ENCODE peak calls at places on chromosomes 5 and 9, in eight cellular contexts. Q, H, X, G, J, U, E and A are unnamed samples.

GRCh38 chr5:13745508-13745907 is 199.0 kb downstream of the DNAH5 start:
- DNase-seq in J (no peak), G (no peak), H (no peak), Q (no peak), X (no peak), U (peak; percentile 37), E (no peak), A (no peak)

GRCh38 chr5:140340605-140341004 is 5.8 kb downstream of the HBEGF start:
- DNase-seq in G (no peak), Q (no peak), H (no peak), X (no peak), J (no peak), E (no peak), U (no peak), A (no peak)

GRCh38 chr9:136520053-136520540 is 25.8 kb downstream of the NOTCH1 start:
- DNase-seq in X (no peak), E (no peak), J (peak; percentile 74), G (no peak), H (no peak), U (no peak), Q (no peak), A (no peak)

GRCh38 chr5:178895615-178896571 is at the start of gene ZFP2:
- DNase-seq in E (peak; percentile 62), U (no peak), G (peak; percentile 82), H (peak; percentile 40), J (peak; percentile 63), Q (peak; percentile 90), X (peak; percentile 74), A (peak; percentile 43)

GRCh38 chr5:81767097-81767496 is 16.2 kb upstream of the SSBP2 start:
- DNase-seq in J (no peak), U (no peak), H (no peak), E (no peak), X (no peak), Q (no peak), G (no peak), A (no peak)

GRCh38 chr9:136258786-136259516 is 13.3 kb upstream of the QSOX2 start:
- DNase-seq in E (no peak), U (no peak), H (no peak), J (no peak), Q (no peak), X (no peak), G (no peak), A (no peak)

GRCh38 chr5:116573279-116573616 is 1.4 kb downstream of the SEMA6A start:
- DNase-seq in E (peak; percentile 26), H (no peak), Q (peak; percentile 78), U (no peak), X (peak; percentile 62), J (peak; percentile 22), G (peak; percentile 54), A (peak; percentile 21)

GRCh38 chr9:444528-444927 is 229.9 kb downstream of the DOCK8 start:
- DNase-seq in Q (no peak), H (no peak), E (no peak), G (no peak), U (no peak), J (no peak), X (no peak), A (no peak)

GRCh38 chr5:50352390-50352789 is 88.7 kb downstream of the EMB start:
- DNase-seq in G (no peak), Q (no peak), U (no peak), E (no peak), J (no peak), H (no peak), X (no peak), A (no peak)

GRCh38 chr5:15789661-15790060 is 289.7 kb downstream of the FBXL7 start:
- DNase-seq in E (no peak), Q (no peak), X (no peak), H (peak; percentile 22), G (no peak), J (no peak), U (peak; percentile 25), A (no peak)

GRCh38 chr9:115328228-115328627 is 210.3 kb upstream of the TNC start:
- DNase-seq in H (peak; percentile 47), J (peak; percentile 41), G (no peak), E (no peak), Q (no peak), U (peak; percentile 58), X (peak; percentile 8), A (no peak)

GRCh38 chr9:111366978-111367377 is 37.0 kb upstream of the OR2K2 start:
- DNase-seq in U (no peak), Q (no peak), X (no peak), G (no peak), J (no peak), H (no peak), E (no peak), A (no peak)

GRCh38 chr9:111356567-111357244 is 26.7 kb upstream of the OR2K2 start:
- DNase-seq in H (peak; percentile 15), J (no peak), E (no peak), Q (no peak), X (peak; percentile 2), G (no peak), U (peak; percentile 72), A (no peak)

GRCh38 chr9:111360881-111361280 is 30.9 kb upstream of the OR2K2 start:
- DNase-seq in E (no peak), Q (no peak), U (no peak), H (no peak), G (no peak), J (no peak), X (no peak), A (no peak)

GRCh38 chr9:111362526-111362925 is 32.5 kb upstream of the OR2K2 start:
- DNase-seq in J (no peak), X (no peak), E (no peak), Q (no peak), U (peak; percentile 58), G (no peak), H (no peak), A (no peak)
- TF ChIP-seq CTCF in J (no peak), X (no peak), E (no peak), Q (no peak), U (no peak), G (no peak), H (no peak), A (no peak)

DNA sequence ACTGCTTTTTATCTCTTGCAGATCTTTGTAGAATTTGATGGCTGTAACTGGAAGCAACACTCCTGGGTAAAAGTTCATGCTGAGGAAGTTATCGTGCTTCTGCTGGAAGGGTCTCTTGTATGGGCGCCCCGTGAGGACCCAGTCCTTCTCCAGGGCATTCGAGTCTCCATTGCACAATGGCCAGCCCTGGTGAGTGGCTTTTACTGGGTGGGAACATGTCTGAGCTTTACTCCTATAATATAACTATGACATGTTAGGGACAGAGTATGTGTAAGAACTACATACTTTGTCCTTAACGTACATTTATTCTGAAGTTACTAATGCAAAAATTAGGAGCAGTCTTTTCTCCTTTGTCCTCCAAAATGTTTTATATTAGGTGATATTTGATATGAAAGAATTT is 20.2 kb downstream of the KDM3B start:
- DNase-seq in E (no peak), Q (no peak), H (no peak), J (no peak), U (no peak), G (no peak), X (no peak), A (no peak)
- TF ChIP-seq CTCF in E (no peak), Q (no peak), H (no peak), J (no peak), U (no peak), G (no peak), X (no peak), A (no peak)

GRCh38 chr5:53335115-53335514 is 145.3 kb upstream of the FST start:
- DNase-seq in J (no peak), Q (no peak), X (no peak), E (no peak), U (peak; percentile 20), G (no peak), H (no peak), A (no peak)
- TF ChIP-seq CTCF in J (no peak), Q (no peak), X (peak; percentile 18), E (no peak), U (peak; percentile 73), G (no peak), H (no peak), A (no peak)

DNA sequence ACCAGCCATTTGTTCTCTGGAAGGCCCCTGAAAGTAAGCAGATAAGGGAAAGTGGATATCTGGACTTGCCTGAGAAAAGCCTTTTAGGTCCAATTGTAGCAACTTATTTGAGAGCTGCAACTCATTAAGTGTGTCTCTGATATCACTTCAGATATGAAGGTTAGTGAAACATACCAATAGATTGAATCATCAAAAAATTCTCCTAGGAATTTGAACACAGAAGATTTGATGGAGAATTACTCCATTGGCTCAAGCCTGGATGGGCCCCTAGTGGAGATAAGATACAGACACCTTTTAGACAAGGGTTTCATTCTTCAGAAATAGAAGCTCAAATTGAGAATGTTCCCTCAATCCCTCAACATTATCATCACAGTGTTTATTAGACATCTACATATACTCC is 356.7 kb downstream of the NDUFS4 start:
- DNase-seq in U (peak; percentile 53), J (no peak), Q (no peak), X (no peak), G (no peak), H (no peak), E (no peak), A (no peak)
- TF ChIP-seq CTCF in U (peak; percentile 72), J (no peak), Q (no peak), X (peak; percentile 11), G (peak; percentile 9), H (no peak), E (peak; percentile 31), A (peak; percentile 16)

GRCh38 chr5:45779874-45780671 is 83.9 kb upstream of the HCN1 start:
- DNase-seq in E (no peak), H (no peak), G (no peak), X (no peak), U (no peak), J (peak; percentile 33), Q (no peak), A (no peak)

GRCh38 chr5:45772402-45772801 is 76.2 kb upstream of the HCN1 start:
- DNase-seq in J (no peak), X (no peak), H (no peak), E (no peak), U (no peak), Q (no peak), G (no peak), A (no peak)

GRCh38 chr5:45774528-45774927 is 78.3 kb upstream of the HCN1 start:
- DNase-seq in Q (no peak), J (no peak), E (no peak), U (no peak), G (no peak), X (no peak), H (no peak), A (no peak)
- TF ChIP-seq CTCF in Q (no peak), J (peak; percentile 50), E (peak; percentile 68), U (peak; percentile 57), G (peak; percentile 79), X (peak; percentile 35), H (no peak), A (peak; percentile 51)

GRCh38 chr5:171750316-171750788 is 35.3 kb upstream of the SMIM23 start:
- DNase-seq in Q (no peak), H (peak; percentile 47), X (no peak), G (no peak), E (no peak), J (no peak), U (peak; percentile 12), A (no peak)
- TF ChIP-seq CTCF in Q (no peak), H (no peak), X (no peak), G (no peak), E (no peak), J (no peak), U (peak; percentile 32), A (no peak)

GRCh38 chr5:157820593-157821252 is 38.2 kb downstream of the CLINT1 start:
- DNase-seq in J (peak; percentile 37), H (no peak), G (no peak), X (peak; percentile 16), Q (no peak), U (no peak), E (peak; percentile 7), A (no peak)
- TF ChIP-seq CTCF in J (peak; percentile 39), H (peak; percentile 52), G (peak; percentile 47), X (peak; percentile 61), Q (no peak), U (peak; percentile 65), E (peak; percentile 73), A (peak; percentile 64)